ENCODE peak calls at places on chromosomes 16 and 17, in eight cellular contexts. One of them, this sample, is unnamed.

GRCh38 chr17:2214047-2214717 is 89.4 kb downstream of the SMG6 start:
- DNase-seq in psoas muscle: peak; percentile 65
- DNase-seq in IMR-90: peak; percentile 93
- DNase-seq in heart left ventricle: peak; percentile 41
- DNase-seq in CD4-positive, alpha-beta T cell: no peak
- DNase-seq in thyroid gland: no peak
- DNase-seq in fibroblast of lung: peak; percentile 95
- DNase-seq in right lobe of liver: no peak
- DNase-seq in this sample: no peak

GRCh38 chr16:77594057-77594456 is 128.3 kb upstream of the NUDT7 start:
- DNase-seq in psoas muscle: no peak
- DNase-seq in IMR-90: no peak
- DNase-seq in heart left ventricle: no peak
- DNase-seq in CD4-positive, alpha-beta T cell: no peak
- DNase-seq in thyroid gland: no peak
- DNase-seq in fibroblast of lung: no peak
- DNase-seq in right lobe of liver: no peak
- DNase-seq in this sample: no peak

GRCh38 chr17:14741516-14741915 is 440.6 kb downstream of the HS3ST3B1 start:
- DNase-seq in psoas muscle: no peak
- DNase-seq in IMR-90: peak; percentile 52
- DNase-seq in heart left ventricle: no peak
- DNase-seq in CD4-positive, alpha-beta T cell: no peak
- DNase-seq in thyroid gland: no peak
- DNase-seq in fibroblast of lung: no peak
- DNase-seq in right lobe of liver: no peak
- DNase-seq in this sample: peak; percentile 50

GRCh38 chr16:87838643-87839541 is 30.4 kb downstream of the SLC7A5 start:
- DNase-seq in psoas muscle: no peak
- DNase-seq in IMR-90: no peak
- DNase-seq in heart left ventricle: no peak
- DNase-seq in CD4-positive, alpha-beta T cell: no peak
- DNase-seq in thyroid gland: no peak
- DNase-seq in fibroblast of lung: no peak
- DNase-seq in right lobe of liver: peak; percentile 90
- DNase-seq in this sample: no peak

GRCh38 chr17:45092932-45093430 is 31.9 kb downstream of the NMT1 start:
- DNase-seq in psoas muscle: peak; percentile 89
- DNase-seq in IMR-90: peak; percentile 99
- DNase-seq in heart left ventricle: peak; percentile 79
- DNase-seq in CD4-positive, alpha-beta T cell: no peak
- DNase-seq in thyroid gland: peak; percentile 90
- DNase-seq in fibroblast of lung: peak; percentile 100
- DNase-seq in right lobe of liver: peak; percentile 77
- DNase-seq in this sample: no peak

GRCh38 chr17:28710948-28711722 is 553 bp downstream of the PROCA1 start:
- DNase-seq in psoas muscle: peak; percentile 87
- DNase-seq in IMR-90: peak; percentile 85
- DNase-seq in heart left ventricle: peak; percentile 92
- DNase-seq in CD4-positive, alpha-beta T cell: peak; percentile 78
- DNase-seq in thyroid gland: peak; percentile 76
- DNase-seq in fibroblast of lung: peak; percentile 86
- DNase-seq in right lobe of liver: peak; percentile 90
- DNase-seq in this sample: no peak

GRCh38 chr16:85898521-85899442 is at the start of gene IRF8:
- DNase-seq in psoas muscle: peak; percentile 62
- DNase-seq in IMR-90: no peak
- DNase-seq in heart left ventricle: peak; percentile 80
- DNase-seq in CD4-positive, alpha-beta T cell: peak; percentile 51
- DNase-seq in thyroid gland: peak; percentile 73
- DNase-seq in fibroblast of lung: peak; percentile 66
- DNase-seq in right lobe of liver: peak; percentile 93
- DNase-seq in this sample: peak; percentile 65

GRCh38 chr17:78664476-78665384 is 87.5 kb upstream of the DNAH17 start:
- DNase-seq in psoas muscle: no peak
- DNase-seq in IMR-90: peak; percentile 23
- DNase-seq in heart left ventricle: no peak
- DNase-seq in CD4-positive, alpha-beta T cell: no peak
- DNase-seq in thyroid gland: no peak
- DNase-seq in fibroblast of lung: no peak
- DNase-seq in right lobe of liver: no peak
- DNase-seq in this sample: no peak

GRCh38 chr16:85735225-85735722 is 15.6 kb downstream of the C16orf74 start:
- DNase-seq in psoas muscle: no peak
- DNase-seq in IMR-90: no peak
- DNase-seq in heart left ventricle: no peak
- DNase-seq in CD4-positive, alpha-beta T cell: peak; percentile 51
- DNase-seq in thyroid gland: no peak
- DNase-seq in fibroblast of lung: no peak
- DNase-seq in right lobe of liver: no peak
- DNase-seq in this sample: no peak

DNA sequence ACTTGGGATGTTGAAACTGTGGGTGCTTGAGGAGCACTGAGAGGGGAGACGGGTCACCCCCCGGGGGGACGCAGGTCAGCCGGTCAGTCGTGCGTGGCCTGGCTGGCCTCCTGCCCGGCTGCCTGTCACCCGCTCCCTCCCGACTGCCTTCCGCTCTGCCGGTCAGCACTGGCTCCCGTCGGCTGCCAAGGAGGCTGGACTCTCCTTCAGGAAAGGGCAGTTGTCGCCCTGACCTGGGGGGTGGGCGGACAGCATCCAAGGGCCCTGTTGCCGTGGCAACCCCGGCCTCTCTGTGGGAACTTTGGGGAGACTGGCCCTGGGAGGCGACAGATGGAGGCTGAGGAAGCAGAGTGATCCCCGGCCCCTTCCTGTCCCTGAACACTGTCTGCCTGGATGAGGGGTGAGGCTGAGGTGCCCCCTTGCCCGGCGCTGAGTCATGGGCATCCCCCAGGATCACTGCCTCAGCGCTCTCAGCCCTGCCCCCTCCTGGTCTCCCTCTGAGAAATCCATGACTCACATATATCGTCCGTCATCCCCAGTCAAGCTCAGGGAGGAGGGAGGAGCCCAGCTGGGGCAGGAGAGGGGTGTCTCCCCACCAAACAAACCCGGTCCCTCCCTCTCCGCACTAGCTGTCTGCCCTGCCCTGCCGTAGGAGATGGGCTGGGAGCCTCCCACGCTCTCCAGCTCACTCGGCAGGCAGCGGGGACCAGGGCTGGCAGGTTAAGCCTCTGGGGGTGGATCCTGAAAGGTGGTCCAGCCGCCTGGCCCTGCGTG is at the start of gene ADGRG1:
- DNase-seq in psoas muscle: peak; percentile 73
- DNase-seq in IMR-90: peak; percentile 97
- DNase-seq in heart left ventricle: peak; percentile 73
- DNase-seq in CD4-positive, alpha-beta T cell: no peak
- DNase-seq in thyroid gland: peak; percentile 97
- DNase-seq in fibroblast of lung: peak; percentile 96
- DNase-seq in right lobe of liver: no peak
- DNase-seq in this sample: peak; percentile 52
- TF ChIP-seq CTCF in psoas muscle: no peak
- TF ChIP-seq CTCF in IMR-90: peak; percentile 27
- TF ChIP-seq CTCF in heart left ventricle: no peak
- TF ChIP-seq CTCF in CD4-positive, alpha-beta T cell: no peak
- TF ChIP-seq CTCF in thyroid gland: no peak
- TF ChIP-seq CTCF in fibroblast of lung: peak; percentile 26
- TF ChIP-seq CTCF in right lobe of liver: no peak
- TF ChIP-seq CTCF in this sample: no peak

GRCh38 chr17:56153215-56153614 is at the start of gene ANKFN1:
- DNase-seq in psoas muscle: no peak
- DNase-seq in IMR-90: no peak
- DNase-seq in heart left ventricle: no peak
- DNase-seq in CD4-positive, alpha-beta T cell: no peak
- DNase-seq in thyroid gland: no peak
- DNase-seq in fibroblast of lung: no peak
- DNase-seq in right lobe of liver: no peak
- DNase-seq in this sample: no peak
- H3K27ac ChIP-seq in psoas muscle: no peak within 1 kb of the TSS
- H3K27ac ChIP-seq in IMR-90: no peak within 1 kb of the TSS
- H3K27ac ChIP-seq in heart left ventricle: no peak within 1 kb of the TSS
- H3K27ac ChIP-seq in CD4-positive, alpha-beta T cell: no peak within 1 kb of the TSS
- H3K27ac ChIP-seq in thyroid gland: no peak within 1 kb of the TSS
- H3K27ac ChIP-seq in fibroblast of lung: no peak within 1 kb of the TSS
- H3K27ac ChIP-seq in right lobe of liver: no peak within 1 kb of the TSS
- H3K27ac ChIP-seq in this sample: no peak within 1 kb of the TSS

GRCh38 chr17:39822051-39822450 is 42.1 kb downstream of the IKZF3 start:
- DNase-seq in psoas muscle: no peak
- DNase-seq in IMR-90: no peak
- DNase-seq in heart left ventricle: no peak
- DNase-seq in CD4-positive, alpha-beta T cell: no peak
- DNase-seq in thyroid gland: no peak
- DNase-seq in fibroblast of lung: no peak
- DNase-seq in right lobe of liver: no peak
- DNase-seq in this sample: no peak
- H3K9me3 ChIP-seq in psoas muscle: peaks cover 7% of the 10 kb centered on the region
- H3K9me3 ChIP-seq in IMR-90: peaks cover 7% of the 10 kb centered on the region
- H3K9me3 ChIP-seq in heart left ventricle: peaks cover 13% of the 10 kb centered on the region
- H3K9me3 ChIP-seq in CD4-positive, alpha-beta T cell: peaks cover 22% of the 10 kb centered on the region
- H3K9me3 ChIP-seq in thyroid gland: no peaks in the 10 kb centered on the region
- H3K9me3 ChIP-seq in fibroblast of lung: no peaks in the 10 kb centered on the region
- H3K9me3 ChIP-seq in right lobe of liver: no peaks in the 10 kb centered on the region
- H3K9me3 ChIP-seq in this sample: peaks cover 24% of the 10 kb centered on the region

GRCh38 chr17:82127315-82127595 is 29.2 kb upstream of the FASN start:
- DNase-seq in psoas muscle: no peak
- DNase-seq in IMR-90: no peak
- DNase-seq in heart left ventricle: no peak
- DNase-seq in CD4-positive, alpha-beta T cell: no peak
- DNase-seq in thyroid gland: no peak
- DNase-seq in fibroblast of lung: no peak
- DNase-seq in right lobe of liver: no peak
- DNase-seq in this sample: no peak

GRCh38 chr17:82128287-82128686 is 30.3 kb upstream of the FASN start:
- DNase-seq in psoas muscle: no peak
- DNase-seq in IMR-90: no peak
- DNase-seq in heart left ventricle: no peak
- DNase-seq in CD4-positive, alpha-beta T cell: no peak
- DNase-seq in thyroid gland: no peak
- DNase-seq in fibroblast of lung: no peak
- DNase-seq in right lobe of liver: no peak
- DNase-seq in this sample: no peak

GRCh38 chr17:82127704-82128103 is 29.7 kb upstream of the FASN start:
- DNase-seq in psoas muscle: no peak
- DNase-seq in IMR-90: no peak
- DNase-seq in heart left ventricle: no peak
- DNase-seq in CD4-positive, alpha-beta T cell: no peak
- DNase-seq in thyroid gland: no peak
- DNase-seq in fibroblast of lung: no peak
- DNase-seq in right lobe of liver: no peak
- DNase-seq in this sample: no peak

GRCh38 chr17:82126479-82127314 is 28.7 kb upstream of the FASN start:
- DNase-seq in psoas muscle: no peak
- DNase-seq in IMR-90: no peak
- DNase-seq in heart left ventricle: no peak
- DNase-seq in CD4-positive, alpha-beta T cell: peak; percentile 86
- DNase-seq in thyroid gland: no peak
- DNase-seq in fibroblast of lung: no peak
- DNase-seq in right lobe of liver: no peak
- DNase-seq in this sample: no peak

GRCh38 chr17:82129095-82129494 is 31.1 kb upstream of the FASN start:
- DNase-seq in psoas muscle: no peak
- DNase-seq in IMR-90: no peak
- DNase-seq in heart left ventricle: no peak
- DNase-seq in CD4-positive, alpha-beta T cell: no peak
- DNase-seq in thyroid gland: no peak
- DNase-seq in fibroblast of lung: no peak
- DNase-seq in right lobe of liver: no peak
- DNase-seq in this sample: no peak
- TF ChIP-seq CTCF in psoas muscle: no peak
- TF ChIP-seq CTCF in IMR-90: peak; percentile 6
- TF ChIP-seq CTCF in heart left ventricle: no peak
- TF ChIP-seq CTCF in CD4-positive, alpha-beta T cell: no peak
- TF ChIP-seq CTCF in thyroid gland: no peak
- TF ChIP-seq CTCF in fibroblast of lung: peak; percentile 18
- TF ChIP-seq CTCF in right lobe of liver: no peak
- TF ChIP-seq CTCF in this sample: peak; percentile 43

DNA sequence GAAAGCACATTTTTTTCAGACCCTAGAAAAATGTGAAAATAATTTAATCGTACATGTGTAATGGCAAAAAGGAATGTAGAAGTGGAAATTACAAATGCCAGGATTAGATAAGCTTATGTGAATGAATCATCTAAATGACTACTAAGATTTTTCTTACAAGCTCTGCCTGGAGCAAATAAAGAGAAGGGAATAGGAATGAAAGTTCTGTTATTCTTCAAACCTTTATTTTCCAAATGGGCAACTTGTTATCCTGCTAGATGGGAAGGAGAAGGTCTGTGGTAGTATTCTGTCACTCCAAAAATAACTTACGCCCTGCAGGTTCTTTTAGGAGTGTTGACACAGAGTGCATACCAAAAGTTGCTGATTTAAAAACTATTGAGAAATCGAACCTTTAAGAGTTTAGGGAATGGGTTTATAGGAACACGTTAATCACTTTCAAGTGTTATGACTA is 9.7 kb downstream of the CTCF start:
- DNase-seq in psoas muscle: no peak
- DNase-seq in IMR-90: peak; percentile 81
- DNase-seq in heart left ventricle: no peak
- DNase-seq in CD4-positive, alpha-beta T cell: no peak
- DNase-seq in thyroid gland: no peak
- DNase-seq in fibroblast of lung: peak; percentile 82
- DNase-seq in right lobe of liver: no peak
- DNase-seq in this sample: no peak
- H3K27ac ChIP-seq in psoas muscle: no peak overlapping the region
- H3K27ac ChIP-seq in IMR-90: peak overlapping the region; percentile 73
- H3K27ac ChIP-seq in heart left ventricle: no peak overlapping the region
- H3K27ac ChIP-seq in CD4-positive, alpha-beta T cell: no peak overlapping the region
- H3K27ac ChIP-seq in thyroid gland: no peak overlapping the region
- H3K27ac ChIP-seq in fibroblast of lung: peak overlapping the region; percentile 41
- H3K27ac ChIP-seq in right lobe of liver: no peak overlapping the region
- H3K27ac ChIP-seq in this sample: no peak overlapping the region

DNA sequence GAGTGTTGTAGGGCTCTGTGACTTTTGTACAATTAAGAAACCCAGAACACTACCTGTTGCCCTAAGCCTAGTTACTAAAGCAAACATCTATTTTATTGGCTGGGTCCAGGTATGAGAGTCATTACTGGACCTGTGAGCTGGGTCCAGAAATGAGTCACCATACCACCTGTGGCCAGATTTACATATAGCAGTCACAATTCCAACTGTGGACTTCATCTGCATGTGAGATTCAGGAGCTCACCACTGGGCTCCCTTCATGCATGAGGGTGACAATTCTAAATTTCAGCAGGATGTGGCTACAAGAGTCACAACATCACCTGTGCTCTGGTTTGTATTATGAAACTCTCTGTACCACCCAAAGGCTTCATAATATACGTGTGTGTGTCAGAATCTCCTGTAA is 2038.0 kb downstream of the TP53TG3F start:
- DNase-seq in psoas muscle: no peak
- DNase-seq in IMR-90: no peak
- DNase-seq in heart left ventricle: no peak
- DNase-seq in CD4-positive, alpha-beta T cell: no peak
- DNase-seq in thyroid gland: no peak
- DNase-seq in fibroblast of lung: no peak
- DNase-seq in right lobe of liver: no peak
- DNase-seq in this sample: no peak
- H3K9me3 ChIP-seq in psoas muscle: no peaks in the 10 kb centered on the region
- H3K9me3 ChIP-seq in IMR-90: peaks cover 20% of the 10 kb centered on the region
- H3K9me3 ChIP-seq in heart left ventricle: peaks cover 12% of the 10 kb centered on the region
- H3K9me3 ChIP-seq in CD4-positive, alpha-beta T cell: peaks cover 15% of the 10 kb centered on the region
- H3K9me3 ChIP-seq in thyroid gland: no peaks in the 10 kb centered on the region
- H3K9me3 ChIP-seq in fibroblast of lung: no peaks in the 10 kb centered on the region
- H3K9me3 ChIP-seq in right lobe of liver: no peaks in the 10 kb centered on the region
- H3K9me3 ChIP-seq in this sample: no peaks in the 10 kb centered on the region